ENCODE peak calls at places on chromosomes 1 and 21, in six cellular contexts. One of them, this sample, is unnamed. For H3K4me1, the result is how much of the 10 kb centered on the place peaks cover.

GRCh38 chr21:31232344-31232743 is 111.7 kb downstream of the TIAM1 start:
- DNase-seq in body of pancreas: no peak
- DNase-seq in endothelial cell of umbilical vein: no peak
- DNase-seq in HCT116: no peak
- DNase-seq in pancreas: no peak
- DNase-seq in adrenal gland: no peak
- DNase-seq in this sample: no peak

GRCh38 chr1:52590275-52590674 is 11.9 kb upstream of the GPX7 start:
- DNase-seq in HCT116: no peak
- DNase-seq in endothelial cell of umbilical vein: no peak
- DNase-seq in pancreas: no peak
- DNase-seq in adrenal gland: no peak
- DNase-seq in body of pancreas: no peak
- DNase-seq in this sample: no peak

GRCh38 chr1:44608141-44608540 is 66.1 kb downstream of the TMEM53 start:
- DNase-seq in endothelial cell of umbilical vein: no peak
- DNase-seq in adrenal gland: no peak
- DNase-seq in body of pancreas: no peak
- DNase-seq in HCT116: no peak
- DNase-seq in pancreas: no peak
- DNase-seq in this sample: no peak

GRCh38 chr1:207752456-207753132 is 740 bp downstream of the CD46 start:
- DNase-seq in adrenal gland: peak
- DNase-seq in pancreas: peak
- DNase-seq in HCT116: no peak
- DNase-seq in endothelial cell of umbilical vein: peak
- DNase-seq in body of pancreas: peak
- DNase-seq in this sample: no peak

GRCh38 chr1:174209347-174210187 is 50.2 kb downstream of the RABGAP1L start:
- DNase-seq in endothelial cell of umbilical vein: no peak
- DNase-seq in HCT116: no peak
- DNase-seq in body of pancreas: no peak
- DNase-seq in pancreas: no peak
- DNase-seq in adrenal gland: no peak
- DNase-seq in this sample: no peak

GRCh38 chr1:116415699-116416533 is 42.9 kb downstream of the ATP1A1 start:
- DNase-seq in adrenal gland: peak
- DNase-seq in pancreas: peak
- DNase-seq in HCT116: no peak
- DNase-seq in endothelial cell of umbilical vein: no peak
- DNase-seq in body of pancreas: peak
- DNase-seq in this sample: no peak

GRCh38 chr21:15604424-15604823 is 125.4 kb upstream of the USP25 start:
- DNase-seq in endothelial cell of umbilical vein: peak
- DNase-seq in adrenal gland: no peak
- DNase-seq in HCT116: no peak
- DNase-seq in body of pancreas: no peak
- DNase-seq in pancreas: no peak
- DNase-seq in this sample: no peak

GRCh38 chr1:203172184-203173115 is 3.2 kb downstream of the MYBPH start:
- DNase-seq in pancreas: peak
- DNase-seq in body of pancreas: peak
- DNase-seq in HCT116: no peak
- DNase-seq in endothelial cell of umbilical vein: peak
- DNase-seq in adrenal gland: peak
- DNase-seq in this sample: no peak

GRCh38 chr21:29190920-29191319 is 60.5 kb downstream of the MAP3K7CL start:
- DNase-seq in pancreas: no peak
- DNase-seq in endothelial cell of umbilical vein: no peak
- DNase-seq in adrenal gland: no peak
- DNase-seq in HCT116: no peak
- DNase-seq in body of pancreas: no peak
- DNase-seq in this sample: no peak

GRCh38 chr1:206694151-206694550 is 9.4 kb downstream of the MAPKAPK2 start:
- DNase-seq in HCT116: no peak
- DNase-seq in endothelial cell of umbilical vein: no peak
- DNase-seq in body of pancreas: no peak
- DNase-seq in adrenal gland: no peak
- DNase-seq in pancreas: no peak
- DNase-seq in this sample: no peak

GRCh38 chr1:115757866-115758265 is 10.6 kb downstream of the CASQ2 start:
- DNase-seq in pancreas: no peak
- DNase-seq in HCT116: no peak
- DNase-seq in endothelial cell of umbilical vein: no peak
- DNase-seq in body of pancreas: no peak
- DNase-seq in adrenal gland: no peak
- DNase-seq in this sample: no peak

GRCh38 chr1:160284782-160285344 is at the start of gene PEX19:
- DNase-seq in pancreas: peak
- DNase-seq in adrenal gland: peak
- DNase-seq in body of pancreas: peak
- DNase-seq in HCT116: peak
- DNase-seq in endothelial cell of umbilical vein: peak
- DNase-seq in this sample: peak

GRCh38 chr1:234437423-234438171 is 41.4 kb downstream of the TARBP1 start:
- DNase-seq in HCT116: no peak
- DNase-seq in endothelial cell of umbilical vein: peak
- DNase-seq in pancreas: no peak
- DNase-seq in adrenal gland: no peak
- DNase-seq in body of pancreas: peak
- DNase-seq in this sample: no peak

GRCh38 chr1:197200468-197200899 is 54.0 kb upstream of the ASPM start:
- DNase-seq in body of pancreas: no peak
- DNase-seq in adrenal gland: no peak
- DNase-seq in pancreas: no peak
- DNase-seq in HCT116: no peak
- DNase-seq in endothelial cell of umbilical vein: peak
- DNase-seq in this sample: no peak

GRCh38 chr1:56374026-56374974 is 205.1 kb downstream of the PLPP3 start:
- DNase-seq in body of pancreas: no peak
- DNase-seq in pancreas: no peak
- DNase-seq in adrenal gland: no peak
- DNase-seq in endothelial cell of umbilical vein: no peak
- DNase-seq in HCT116: no peak
- DNase-seq in this sample: no peak
- H3K27ac ChIP-seq in body of pancreas: no peak
- H3K27ac ChIP-seq in pancreas: no peak
- H3K27ac ChIP-seq in adrenal gland: no peak
- H3K27ac ChIP-seq in endothelial cell of umbilical vein: no peak
- H3K27ac ChIP-seq in HCT116: no peak
- H3K27ac ChIP-seq in this sample: no peak

GRCh38 chr1:10557714-10558113 is 83.0 kb downstream of the PEX14 start:
- DNase-seq in pancreas: no peak
- DNase-seq in endothelial cell of umbilical vein: no peak
- DNase-seq in HCT116: no peak
- DNase-seq in body of pancreas: no peak
- DNase-seq in adrenal gland: no peak
- DNase-seq in this sample: no peak

GRCh38 chr1:10564063-10564462 is 89.3 kb downstream of the PEX14 start:
- DNase-seq in body of pancreas: no peak
- DNase-seq in HCT116: no peak
- DNase-seq in adrenal gland: no peak
- DNase-seq in pancreas: no peak
- DNase-seq in endothelial cell of umbilical vein: no peak
- DNase-seq in this sample: no peak

GRCh38 chr1:10559386-10559785 is 84.6 kb downstream of the PEX14 start:
- DNase-seq in pancreas: no peak
- DNase-seq in endothelial cell of umbilical vein: no peak
- DNase-seq in body of pancreas: no peak
- DNase-seq in HCT116: no peak
- DNase-seq in adrenal gland: no peak
- DNase-seq in this sample: no peak

GRCh38 chr1:10561497-10561896 is 86.7 kb downstream of the PEX14 start:
- DNase-seq in HCT116: no peak
- DNase-seq in endothelial cell of umbilical vein: peak
- DNase-seq in adrenal gland: no peak
- DNase-seq in pancreas: no peak
- DNase-seq in body of pancreas: no peak
- DNase-seq in this sample: no peak

DNA sequence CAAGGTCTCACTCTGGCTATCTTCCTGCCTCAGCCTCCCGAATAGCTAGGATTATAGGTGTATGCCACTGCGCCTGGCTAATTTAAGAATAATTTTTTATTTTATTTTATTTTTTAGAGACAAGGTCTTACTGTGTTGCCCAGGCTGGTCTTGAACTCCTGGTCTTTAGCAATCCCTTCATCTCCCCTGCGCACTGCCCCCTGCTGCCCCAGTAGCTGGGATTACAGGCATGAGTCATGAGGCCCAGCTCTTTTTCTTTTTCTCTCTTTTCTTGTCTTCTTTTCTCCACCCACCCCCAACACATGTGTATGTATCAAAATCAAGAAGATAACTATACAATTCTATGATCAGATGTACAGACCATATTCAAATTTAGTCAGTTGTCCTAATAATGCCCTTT is 87.2 kb downstream of the PEX14 start:
- DNase-seq in pancreas: no peak
- DNase-seq in adrenal gland: no peak
- DNase-seq in HCT116: peak
- DNase-seq in endothelial cell of umbilical vein: no peak
- DNase-seq in body of pancreas: no peak
- DNase-seq in this sample: no peak
- TF ChIP-seq CTCF in pancreas: no peak
- TF ChIP-seq CTCF in adrenal gland: no peak
- TF ChIP-seq CTCF in HCT116: peak
- TF ChIP-seq CTCF in endothelial cell of umbilical vein: peak
- TF ChIP-seq CTCF in body of pancreas: no peak
- TF ChIP-seq CTCF in this sample: no peak

GRCh38 chr1:204516180-204516879 is at the start of gene MDM4:
- DNase-seq in pancreas: peak
- DNase-seq in HCT116: peak
- DNase-seq in adrenal gland: peak
- DNase-seq in body of pancreas: peak
- DNase-seq in endothelial cell of umbilical vein: peak
- DNase-seq in this sample: peak
- H3K4me1 ChIP-seq in pancreas: under half
- H3K4me1 ChIP-seq in HCT116: under half
- H3K4me1 ChIP-seq in adrenal gland: under half
- H3K4me1 ChIP-seq in body of pancreas: under half
- H3K4me1 ChIP-seq in endothelial cell of umbilical vein: under half
- H3K4me1 ChIP-seq in this sample: half or more

GRCh38 chr1:54290443-54291184 is 90.6 kb downstream of the MRPL37 start:
- DNase-seq in pancreas: no peak
- DNase-seq in endothelial cell of umbilical vein: no peak
- DNase-seq in HCT116: no peak
- DNase-seq in adrenal gland: no peak
- DNase-seq in body of pancreas: peak
- DNase-seq in this sample: no peak
- H3K27ac ChIP-seq in pancreas: no peak
- H3K27ac ChIP-seq in endothelial cell of umbilical vein: no peak
- H3K27ac ChIP-seq in HCT116: no peak
- H3K27ac ChIP-seq in adrenal gland: no peak
- H3K27ac ChIP-seq in body of pancreas: no peak
- H3K27ac ChIP-seq in this sample: peak

DNA sequence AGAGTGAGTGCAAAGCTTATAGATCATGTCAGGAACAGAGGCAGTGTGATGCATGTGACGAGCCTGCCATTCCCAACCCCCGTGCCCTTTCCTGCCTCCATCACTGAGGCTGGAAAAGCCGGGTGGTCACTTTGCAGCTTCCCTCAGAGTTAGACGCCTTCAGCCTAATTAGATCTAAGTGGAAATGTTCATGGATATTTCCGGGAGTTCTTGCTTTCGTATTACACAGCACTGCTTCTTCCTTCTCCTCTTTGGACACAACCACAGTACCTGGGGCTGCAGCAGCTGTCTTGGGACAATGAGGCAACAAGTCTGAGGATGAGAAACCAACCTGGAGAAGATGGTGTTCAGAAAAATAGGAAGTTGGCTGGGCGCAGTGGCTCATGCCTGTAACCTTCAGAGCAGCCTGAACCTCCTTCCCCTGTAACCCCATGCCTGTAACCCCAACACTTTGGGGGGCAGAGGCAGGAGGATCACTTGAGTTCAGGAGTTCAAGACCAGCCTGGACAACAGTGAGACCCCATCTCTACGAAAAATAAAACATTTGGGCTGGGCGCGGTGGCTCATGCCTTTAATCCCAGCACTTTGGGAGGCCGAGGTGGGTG is 24.5 kb downstream of the SERINC2 start:
- DNase-seq in HCT116: no peak
- DNase-seq in pancreas: no peak
- DNase-seq in adrenal gland: no peak
- DNase-seq in endothelial cell of umbilical vein: no peak
- DNase-seq in body of pancreas: no peak
- DNase-seq in this sample: no peak
- TF ChIP-seq CTCF in HCT116: no peak
- TF ChIP-seq CTCF in pancreas: no peak
- TF ChIP-seq CTCF in adrenal gland: no peak
- TF ChIP-seq CTCF in endothelial cell of umbilical vein: no peak
- TF ChIP-seq CTCF in body of pancreas: no peak
- TF ChIP-seq CTCF in this sample: no peak

DNA sequence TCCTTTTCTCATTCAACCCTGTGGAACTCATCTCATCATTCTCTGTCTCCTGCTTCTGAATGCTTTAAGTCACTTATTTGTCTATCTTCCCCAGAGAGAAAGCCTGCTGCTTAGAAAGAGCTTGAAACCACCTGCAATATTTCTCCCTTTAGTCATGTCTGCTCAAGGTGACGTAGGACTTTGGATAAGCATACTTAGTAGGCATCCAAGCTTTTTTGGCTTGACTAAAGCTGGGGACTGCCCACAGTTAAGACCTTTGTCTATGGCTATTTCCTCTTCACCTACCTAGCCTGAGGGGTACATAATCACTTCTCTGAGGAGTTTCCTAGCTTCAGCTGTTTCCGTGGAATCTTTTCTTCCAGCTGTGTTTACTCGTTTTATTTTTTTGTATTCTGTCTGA is 665.8 kb upstream of the CAMK1G start:
- DNase-seq in body of pancreas: no peak
- DNase-seq in adrenal gland: no peak
- DNase-seq in HCT116: no peak
- DNase-seq in pancreas: no peak
- DNase-seq in endothelial cell of umbilical vein: no peak
- DNase-seq in this sample: no peak
- H3K4me1 ChIP-seq in body of pancreas: under half
- H3K4me1 ChIP-seq in adrenal gland: under half
- H3K4me1 ChIP-seq in HCT116: under half
- H3K4me1 ChIP-seq in pancreas: under half
- H3K4me1 ChIP-seq in endothelial cell of umbilical vein: under half
- H3K4me1 ChIP-seq in this sample: under half

DNA sequence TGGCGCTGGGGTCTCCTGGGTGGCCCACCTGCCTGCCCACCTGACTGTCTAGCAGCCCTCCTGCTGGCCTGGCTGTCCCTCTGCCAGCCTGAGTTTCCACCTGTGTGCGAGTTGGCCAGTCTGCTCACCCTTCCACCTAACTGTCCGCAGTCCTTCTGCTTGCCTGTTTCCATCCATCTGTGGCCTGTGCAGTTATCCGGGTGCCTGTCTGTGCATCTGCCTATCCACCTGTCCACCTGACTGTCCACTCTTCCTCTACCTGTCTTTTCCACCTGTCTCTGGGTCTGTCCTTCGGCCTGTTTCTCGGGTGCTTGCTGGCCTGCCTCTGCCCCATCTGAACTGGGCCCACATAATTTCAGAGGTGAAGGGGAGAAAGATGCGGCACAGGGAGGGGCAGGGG is 1.9 kb downstream of the KCNQ4 start:
- DNase-seq in endothelial cell of umbilical vein: no peak
- DNase-seq in pancreas: no peak
- DNase-seq in adrenal gland: no peak
- DNase-seq in HCT116: no peak
- DNase-seq in body of pancreas: no peak
- DNase-seq in this sample: no peak
- H3K27ac ChIP-seq in endothelial cell of umbilical vein: no peak
- H3K27ac ChIP-seq in pancreas: no peak
- H3K27ac ChIP-seq in adrenal gland: no peak
- H3K27ac ChIP-seq in HCT116: no peak
- H3K27ac ChIP-seq in body of pancreas: no peak
- H3K27ac ChIP-seq in this sample: peak

GRCh38 chr1:236394905-236395779 is 1.1 kb downstream of the EDARADD start:
- DNase-seq in endothelial cell of umbilical vein: peak
- DNase-seq in body of pancreas: peak
- DNase-seq in adrenal gland: no peak
- DNase-seq in pancreas: peak
- DNase-seq in HCT116: no peak
- DNase-seq in this sample: no peak
- TF ChIP-seq CTCF in endothelial cell of umbilical vein: no peak
- TF ChIP-seq CTCF in body of pancreas: no peak
- TF ChIP-seq CTCF in adrenal gland: no peak
- TF ChIP-seq CTCF in pancreas: no peak
- TF ChIP-seq CTCF in HCT116: no peak
- TF ChIP-seq CTCF in this sample: no peak